ENCODE peak calls at places on chromosome 1, in seven cellular contexts. One of them, this sample, is unnamed.

GRCh38 chr1:99049745-99050144 is 45.1 kb upstream of the PLPPR5 start:
- DNase-seq in lung: no peak
- DNase-seq in foreskin fibroblast: no peak
- DNase-seq in cardiac muscle cell: no peak
- DNase-seq in HFF-Myc: no peak
- DNase-seq in body of pancreas: no peak
- DNase-seq in lower lobe of right lung: no peak
- DNase-seq in this sample: no peak

GRCh38 chr1:232036161-232036942 is 409.8 kb downstream of the DISC1 start:
- DNase-seq in lung: no peak
- DNase-seq in foreskin fibroblast: no peak
- DNase-seq in cardiac muscle cell: no peak
- DNase-seq in HFF-Myc: no peak
- DNase-seq in body of pancreas: no peak
- DNase-seq in lower lobe of right lung: no peak
- DNase-seq in this sample: no peak

GRCh38 chr1:3680488-3681230 is 28.3 kb downstream of the TP73 start:
- DNase-seq in lung: no peak
- DNase-seq in foreskin fibroblast: no peak
- DNase-seq in cardiac muscle cell: no peak
- DNase-seq in HFF-Myc: no peak
- DNase-seq in body of pancreas: no peak
- DNase-seq in lower lobe of right lung: no peak
- DNase-seq in this sample: no peak

GRCh38 chr1:47780469-47780995 is 216.7 kb downstream of the TRABD2B start:
- DNase-seq in lung: no peak
- DNase-seq in foreskin fibroblast: no peak
- DNase-seq in cardiac muscle cell: no peak
- DNase-seq in HFF-Myc: no peak
- DNase-seq in body of pancreas: no peak
- DNase-seq in lower lobe of right lung: no peak
- DNase-seq in this sample: no peak

GRCh38 chr1:167105841-167106461 is 12.1 kb downstream of the STYXL2 start:
- DNase-seq in lung: no peak
- DNase-seq in foreskin fibroblast: no peak
- DNase-seq in cardiac muscle cell: no peak
- DNase-seq in HFF-Myc: no peak
- DNase-seq in body of pancreas: no peak
- DNase-seq in lower lobe of right lung: no peak
- DNase-seq in this sample: no peak

GRCh38 chr1:195951313-195951712 is 656.9 kb downstream of the KCNT2 start:
- DNase-seq in lung: no peak
- DNase-seq in foreskin fibroblast: no peak
- DNase-seq in cardiac muscle cell: no peak
- DNase-seq in HFF-Myc: no peak
- DNase-seq in body of pancreas: no peak
- DNase-seq in lower lobe of right lung: no peak
- DNase-seq in this sample: no peak

GRCh38 chr1:77316006-77316405 is 34.2 kb downstream of the AK5 start:
- DNase-seq in lung: no peak
- DNase-seq in foreskin fibroblast: peak; percentile 70
- DNase-seq in cardiac muscle cell: no peak
- DNase-seq in HFF-Myc: no peak
- DNase-seq in body of pancreas: no peak
- DNase-seq in lower lobe of right lung: no peak
- DNase-seq in this sample: peak; percentile 21

GRCh38 chr1:53739109-53739681 is at the start of gene GLIS1:
- DNase-seq in lung: peak; percentile 72
- DNase-seq in foreskin fibroblast: peak; percentile 97
- DNase-seq in cardiac muscle cell: peak; percentile 94
- DNase-seq in HFF-Myc: peak; percentile 25
- DNase-seq in body of pancreas: peak; percentile 83
- DNase-seq in lower lobe of right lung: peak; percentile 74
- DNase-seq in this sample: peak; percentile 80

GRCh38 chr1:117178756-117179155 is 32.0 kb downstream of the VTCN1 start:
- DNase-seq in lung: no peak
- DNase-seq in foreskin fibroblast: no peak
- DNase-seq in cardiac muscle cell: no peak
- DNase-seq in HFF-Myc: no peak
- DNase-seq in body of pancreas: no peak
- DNase-seq in lower lobe of right lung: no peak
- DNase-seq in this sample: no peak

GRCh38 chr1:213541641-213542040 is 446.1 kb upstream of the PROX1 start:
- DNase-seq in lung: no peak
- DNase-seq in foreskin fibroblast: no peak
- DNase-seq in cardiac muscle cell: no peak
- DNase-seq in HFF-Myc: no peak
- DNase-seq in body of pancreas: no peak
- DNase-seq in lower lobe of right lung: no peak
- DNase-seq in this sample: no peak

GRCh38 chr1:234505774-234506114 is 26.8 kb upstream of the TARBP1 start:
- DNase-seq in lung: no peak
- DNase-seq in foreskin fibroblast: peak; percentile 83
- DNase-seq in cardiac muscle cell: no peak
- DNase-seq in HFF-Myc: no peak
- DNase-seq in body of pancreas: no peak
- DNase-seq in lower lobe of right lung: no peak
- DNase-seq in this sample: peak; percentile 67

GRCh38 chr1:48099011-48099550 is 101.9 kb upstream of the TRABD2B start:
- DNase-seq in lung: no peak
- DNase-seq in foreskin fibroblast: no peak
- DNase-seq in cardiac muscle cell: no peak
- DNase-seq in HFF-Myc: no peak
- DNase-seq in body of pancreas: no peak
- DNase-seq in lower lobe of right lung: no peak
- DNase-seq in this sample: no peak

GRCh38 chr1:223258751-223259177 is 105.2 kb downstream of the SUSD4 start:
- DNase-seq in lung: no peak
- DNase-seq in foreskin fibroblast: peak; percentile 53
- DNase-seq in cardiac muscle cell: no peak
- DNase-seq in HFF-Myc: no peak
- DNase-seq in body of pancreas: no peak
- DNase-seq in lower lobe of right lung: no peak
- DNase-seq in this sample: peak; percentile 47

GRCh38 chr1:43531906-43532584 is 1.4 kb downstream of the PTPRF start:
- DNase-seq in lung: no peak
- DNase-seq in foreskin fibroblast: no peak
- DNase-seq in cardiac muscle cell: no peak
- DNase-seq in HFF-Myc: no peak
- DNase-seq in body of pancreas: no peak
- DNase-seq in lower lobe of right lung: no peak
- DNase-seq in this sample: no peak

GRCh38 chr1:63595435-63595834 is 2.2 kb downstream of the PGM1 start:
- DNase-seq in lung: no peak
- DNase-seq in foreskin fibroblast: no peak
- DNase-seq in cardiac muscle cell: no peak
- DNase-seq in HFF-Myc: no peak
- DNase-seq in body of pancreas: no peak
- DNase-seq in lower lobe of right lung: no peak
- DNase-seq in this sample: no peak

GRCh38 chr1:53071167-53071865 is 9.3 kb downstream of the PODN start:
- DNase-seq in lung: no peak
- DNase-seq in foreskin fibroblast: no peak
- DNase-seq in cardiac muscle cell: no peak
- DNase-seq in HFF-Myc: no peak
- DNase-seq in body of pancreas: peak; percentile 3
- DNase-seq in lower lobe of right lung: peak; percentile 43
- DNase-seq in this sample: no peak

GRCh38 chr1:57536749-57537423 is 113.0 kb upstream of the DAB1 start:
- DNase-seq in lung: no peak
- DNase-seq in foreskin fibroblast: no peak
- DNase-seq in cardiac muscle cell: no peak
- DNase-seq in HFF-Myc: no peak
- DNase-seq in body of pancreas: no peak
- DNase-seq in lower lobe of right lung: no peak
- DNase-seq in this sample: no peak

GRCh38 chr1:240242601-240243144 is 151.0 kb downstream of the FMN2 start:
- DNase-seq in lung: no peak
- DNase-seq in foreskin fibroblast: peak; percentile 91
- DNase-seq in cardiac muscle cell: no peak
- DNase-seq in HFF-Myc: peak; percentile 48
- DNase-seq in body of pancreas: no peak
- DNase-seq in lower lobe of right lung: no peak
- DNase-seq in this sample: peak; percentile 37

GRCh38 chr1:110554871-110555801 is 36.2 kb upstream of the KCNA10 start:
- DNase-seq in lung: peak; percentile 43
- DNase-seq in foreskin fibroblast: peak; percentile 61
- DNase-seq in cardiac muscle cell: peak; percentile 68
- DNase-seq in HFF-Myc: no peak
- DNase-seq in body of pancreas: peak; percentile 65
- DNase-seq in lower lobe of right lung: peak; percentile 65
- DNase-seq in this sample: peak; percentile 7

GRCh38 chr1:242017580-242018233 is 18.8 kb upstream of the MAP1LC3C start:
- DNase-seq in lung: peak; percentile 54
- DNase-seq in foreskin fibroblast: peak; percentile 49
- DNase-seq in cardiac muscle cell: peak; percentile 63
- DNase-seq in HFF-Myc: peak; percentile 27
- DNase-seq in body of pancreas: peak; percentile 61
- DNase-seq in lower lobe of right lung: peak; percentile 59
- DNase-seq in this sample: peak; percentile 44

DNA sequence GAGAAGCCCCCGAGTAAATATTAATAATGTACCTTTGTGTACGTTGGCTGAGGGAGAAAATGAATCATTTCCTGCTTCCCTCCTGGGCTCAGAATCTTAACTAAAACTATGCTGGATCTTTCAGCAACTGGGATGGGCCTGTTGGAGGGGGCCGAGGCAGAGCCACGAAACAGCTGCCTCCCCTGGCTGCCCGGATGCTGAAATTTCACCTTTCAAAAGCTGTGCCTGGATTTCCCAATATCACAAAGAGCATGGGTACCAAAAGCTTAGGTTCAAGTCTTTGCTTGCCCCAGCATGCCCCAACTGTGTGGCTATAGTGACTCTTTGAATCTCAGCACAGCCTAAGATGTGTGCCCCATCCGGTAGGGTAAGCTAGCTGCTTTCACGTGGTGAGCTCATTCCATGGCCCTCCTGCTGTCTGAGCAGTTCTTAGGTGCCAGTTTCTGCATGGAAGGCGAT is 473.4 kb downstream of the PTPRU start:
- DNase-seq in lung: no peak
- DNase-seq in foreskin fibroblast: peak; percentile 89
- DNase-seq in cardiac muscle cell: no peak
- DNase-seq in HFF-Myc: peak; percentile 73
- DNase-seq in body of pancreas: no peak
- DNase-seq in lower lobe of right lung: no peak
- DNase-seq in this sample: peak; percentile 26
- TF ChIP-seq CTCF in lung: no peak
- TF ChIP-seq CTCF in foreskin fibroblast: no peak
- TF ChIP-seq CTCF in cardiac muscle cell: no peak
- TF ChIP-seq CTCF in HFF-Myc: no peak
- TF ChIP-seq CTCF in body of pancreas: no peak
- TF ChIP-seq CTCF in lower lobe of right lung: no peak
- TF ChIP-seq CTCF in this sample: no peak

GRCh38 chr1:233368106-233368783 is 40.7 kb downstream of the MAP3K21 start:
- DNase-seq in lung: no peak
- DNase-seq in foreskin fibroblast: peak; percentile 41
- DNase-seq in cardiac muscle cell: no peak
- DNase-seq in HFF-Myc: peak; percentile 5
- DNase-seq in body of pancreas: no peak
- DNase-seq in lower lobe of right lung: no peak
- DNase-seq in this sample: peak; percentile 57
- H3K4me3 ChIP-seq in lung: no peak overlapping the region
- H3K4me3 ChIP-seq in foreskin fibroblast: no peak overlapping the region
- H3K4me3 ChIP-seq in cardiac muscle cell: no peak overlapping the region
- H3K4me3 ChIP-seq in HFF-Myc: no peak overlapping the region
- H3K4me3 ChIP-seq in body of pancreas: no peak overlapping the region
- H3K4me3 ChIP-seq in lower lobe of right lung: no peak overlapping the region
- H3K4me3 ChIP-seq in this sample: no peak overlapping the region

GRCh38 chr1:152516082-152516481 is 1.8 kb downstream of the CRCT1 start:
- DNase-seq in lung: no peak
- DNase-seq in foreskin fibroblast: no peak
- DNase-seq in cardiac muscle cell: no peak
- DNase-seq in HFF-Myc: no peak
- DNase-seq in body of pancreas: no peak
- DNase-seq in lower lobe of right lung: no peak
- DNase-seq in this sample: no peak

GRCh38 chr1:152515454-152515823 is 1.2 kb downstream of the CRCT1 start:
- DNase-seq in lung: no peak
- DNase-seq in foreskin fibroblast: peak; percentile 10
- DNase-seq in cardiac muscle cell: no peak
- DNase-seq in HFF-Myc: no peak
- DNase-seq in body of pancreas: peak; percentile 16
- DNase-seq in lower lobe of right lung: no peak
- DNase-seq in this sample: no peak

GRCh38 chr1:152520561-152521090 is 6.3 kb downstream of the CRCT1 start:
- DNase-seq in lung: no peak
- DNase-seq in foreskin fibroblast: no peak
- DNase-seq in cardiac muscle cell: no peak
- DNase-seq in HFF-Myc: no peak
- DNase-seq in body of pancreas: no peak
- DNase-seq in lower lobe of right lung: no peak
- DNase-seq in this sample: no peak

GRCh38 chr1:152517237-152517811 is 3.0 kb downstream of the CRCT1 start:
- DNase-seq in lung: no peak
- DNase-seq in foreskin fibroblast: no peak
- DNase-seq in cardiac muscle cell: no peak
- DNase-seq in HFF-Myc: no peak
- DNase-seq in body of pancreas: no peak
- DNase-seq in lower lobe of right lung: no peak
- DNase-seq in this sample: no peak

GRCh38 chr1:152519876-152520275 is 5.6 kb downstream of the CRCT1 start:
- DNase-seq in lung: no peak
- DNase-seq in foreskin fibroblast: no peak
- DNase-seq in cardiac muscle cell: no peak
- DNase-seq in HFF-Myc: no peak
- DNase-seq in body of pancreas: no peak
- DNase-seq in lower lobe of right lung: no peak
- DNase-seq in this sample: no peak
- TF ChIP-seq CTCF in lung: no peak
- TF ChIP-seq CTCF in foreskin fibroblast: no peak
- TF ChIP-seq CTCF in cardiac muscle cell: no peak
- TF ChIP-seq CTCF in HFF-Myc: no peak
- TF ChIP-seq CTCF in body of pancreas: no peak
- TF ChIP-seq CTCF in lower lobe of right lung: no peak
- TF ChIP-seq CTCF in this sample: no peak

GRCh38 chr1:26410706-26411623 is at the start of gene LIN28A:
- DNase-seq in lung: no peak
- DNase-seq in foreskin fibroblast: no peak
- DNase-seq in cardiac muscle cell: peak; percentile 55
- DNase-seq in HFF-Myc: no peak
- DNase-seq in body of pancreas: no peak
- DNase-seq in lower lobe of right lung: no peak
- DNase-seq in this sample: no peak
- H3K4me3 ChIP-seq in lung: no peak within 1 kb of the TSS
- H3K4me3 ChIP-seq in foreskin fibroblast: no peak within 1 kb of the TSS
- H3K4me3 ChIP-seq in cardiac muscle cell: peak within 1 kb of the TSS; percentile 38
- H3K4me3 ChIP-seq in HFF-Myc: no peak within 1 kb of the TSS
- H3K4me3 ChIP-seq in body of pancreas: no peak within 1 kb of the TSS
- H3K4me3 ChIP-seq in lower lobe of right lung: no peak within 1 kb of the TSS
- H3K4me3 ChIP-seq in this sample: no peak within 1 kb of the TSS